ENCODE peak calls at places on chromosomes 5 and 9, in six cellular contexts. T is GM23338, F is breast epithelium, G is H1, H is prostate gland, Y is sigmoid colon. Q is an unnamed sample.

GRCh38 chr9:130128251-130128650 is 44.0 kb upstream of the NCS1 start:
- DNase-seq in T (no peak), F (no peak), G (no peak), H (no peak), Y (no peak), Q (peak; percentile 30)

GRCh38 chr5:123786411-123786810 is 274.4 kb downstream of the CSNK1G3 start:
- DNase-seq in T (no peak), F (no peak), G (no peak), H (no peak), Y (no peak), Q (no peak)

GRCh38 chr9:138058181-138058580 is 180.6 kb downstream of the CACNA1B start:
- DNase-seq in T (no peak), F (peak; percentile 31), G (no peak), H (no peak), Y (peak; percentile 29), Q (no peak)

GRCh38 chr9:38405841-38406240 is 13.3 kb downstream of the ALDH1B1 start:
- DNase-seq in T (no peak), F (no peak), G (no peak), H (no peak), Y (no peak), Q (no peak)

GRCh38 chr9:99109522-99109921 is 4.6 kb downstream of the TGFBR1 start:
- DNase-seq in T (no peak), F (no peak), G (no peak), H (no peak), Y (no peak), Q (no peak)

GRCh38 chr5:95901676-95902646 is 59.7 kb downstream of the ELL2 start:
- DNase-seq in T (no peak), F (no peak), G (no peak), H (no peak), Y (no peak), Q (no peak)

GRCh38 chr9:131854334-131854733 is 114.5 kb upstream of the RAPGEF1 start:
- DNase-seq in T (no peak), F (no peak), G (no peak), H (no peak), Y (peak; percentile 80), Q (no peak)

GRCh38 chr9:115164511-115164974 is 46.6 kb upstream of the TNC start:
- DNase-seq in T (no peak), F (no peak), G (no peak), H (peak; percentile 55), Y (no peak), Q (no peak)

GRCh38 chr9:69027355-69028097 is 8.0 kb upstream of the FXN start:
- DNase-seq in T (peak; percentile 85), F (no peak), G (no peak), H (peak; percentile 23), Y (no peak), Q (no peak)

GRCh38 chr9:19967567-19968459 is 179.0 kb upstream of the SLC24A2 start:
- DNase-seq in T (peak; percentile 80), F (no peak), G (no peak), H (no peak), Y (no peak), Q (no peak)

GRCh38 chr9:103323699-103324098 is 328.6 kb downstream of the CYLC2 start:
- DNase-seq in T (no peak), F (no peak), G (no peak), H (no peak), Y (no peak), Q (no peak)

GRCh38 chr9:133759146-133759900 is 21.2 kb upstream of the SARDH start:
- DNase-seq in T (peak; percentile 74), F (peak; percentile 50), G (peak; percentile 63), H (no peak), Y (peak; percentile 68), Q (peak; percentile 14)

GRCh38 chr5:167934561-167934971 is 356.9 kb upstream of the WWC1 start:
- DNase-seq in T (no peak), F (no peak), G (no peak), H (no peak), Y (peak; percentile 84), Q (no peak)

GRCh38 chr5:167701103-167701502 is 590.3 kb upstream of the WWC1 start:
- DNase-seq in T (no peak), F (no peak), G (no peak), H (no peak), Y (no peak), Q (no peak)

GRCh38 chr9:97307091-97307490 is 368 bp upstream of the CCDC180 start:
- DNase-seq in T (peak; percentile 99), F (peak; percentile 76), G (peak; percentile 97), H (peak; percentile 87), Y (no peak), Q (peak; percentile 68)

GRCh38 chr5:56851258-56851941 is 36.1 kb downstream of the MAP3K1 start:
- DNase-seq in T (no peak), F (no peak), G (no peak), H (no peak), Y (no peak), Q (no peak)

GRCh38 chr9:87336407-87336806 is 161.3 kb upstream of the DAPK1 start:
- DNase-seq in T (peak; percentile 16), F (no peak), G (no peak), H (no peak), Y (no peak), Q (no peak)

GRCh38 chr5:1448511-1449011 is 3.3 kb upstream of the SLC6A3 start:
- DNase-seq in T (no peak), F (no peak), G (peak; percentile 20), H (no peak), Y (no peak), Q (peak; percentile 10)

GRCh38 chr5:180471866-180472265 is 22.3 kb upstream of the CNOT6 start:
- DNase-seq in T (no peak), F (no peak), G (no peak), H (no peak), Y (no peak), Q (peak; percentile 20)

GRCh38 chr5:163757344-163757743 is 251.9 kb downstream of the MAT2B start:
- DNase-seq in T (no peak), F (no peak), G (no peak), H (no peak), Y (no peak), Q (no peak)

GRCh38 chr9:9752722-9753121 is 860.1 kb downstream of the PTPRD start:
- DNase-seq in T (no peak), F (no peak), G (no peak), H (no peak), Y (no peak), Q (no peak)

GRCh38 chr9:27126682-27127081 is 17.7 kb downstream of the TEK start:
- DNase-seq in T (no peak), F (no peak), G (no peak), H (no peak), Y (no peak), Q (no peak)

GRCh38 chr5:135517631-135518030 is 18.1 kb downstream of the NEUROG1 start:
- DNase-seq in T (no peak), F (no peak), G (no peak), H (no peak), Y (no peak), Q (no peak)
- TF ChIP-seq POLR2AphosphoS5 in T (no peak), F (no peak), G (no peak), H (no peak), Y (no peak), Q (no peak)

DNA sequence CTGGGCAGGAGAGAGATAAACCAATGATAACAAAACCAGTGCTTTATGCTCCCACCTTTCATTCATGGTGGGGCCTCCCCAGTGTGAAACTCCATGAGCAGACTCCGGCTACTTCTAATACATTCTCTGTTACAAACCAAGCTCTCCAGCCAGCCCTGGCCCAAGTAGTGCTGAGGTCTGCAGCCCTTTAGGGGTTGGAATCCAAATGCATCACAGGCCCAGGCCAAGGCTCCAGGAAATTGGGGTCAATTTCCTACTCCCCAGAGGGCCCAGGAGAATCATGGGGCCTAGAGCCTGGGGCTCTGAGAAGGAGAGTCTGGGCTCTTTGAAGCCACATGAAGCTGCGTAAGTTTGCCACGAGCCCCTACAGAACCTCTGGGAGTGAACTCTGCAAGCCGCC is 206.4 kb downstream of the PAPPA start:
- DNase-seq in T (no peak), F (no peak), G (no peak), H (no peak), Y (no peak), Q (no peak)
- TF ChIP-seq POLR2AphosphoS5 in T (no peak), F (no peak), G (no peak), H (no peak), Y (no peak), Q (no peak)

DNA sequence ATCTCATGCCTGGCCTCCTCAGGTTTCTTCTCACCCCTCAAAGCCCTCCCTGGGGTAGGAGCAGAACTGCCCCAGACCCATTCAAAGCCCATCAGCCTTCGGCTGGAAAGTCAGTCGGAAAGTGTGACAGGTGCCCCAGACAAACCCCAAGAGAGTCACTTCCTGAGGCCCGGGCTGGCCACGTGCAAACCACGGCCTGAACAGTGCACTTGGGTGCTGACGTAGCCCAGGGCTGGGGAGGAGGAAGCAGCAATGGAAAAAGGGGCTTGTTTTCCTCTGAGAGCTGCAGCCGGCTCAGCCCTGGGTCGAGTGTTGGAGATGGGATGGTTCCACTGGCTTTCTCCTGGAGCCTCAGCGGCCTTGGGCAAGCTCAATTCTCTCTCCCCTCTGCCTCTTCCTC is 6.0 kb upstream of the EGR1 start:
- DNase-seq in T (no peak), F (no peak), G (no peak), H (no peak), Y (no peak), Q (peak; percentile 43)
- TF ChIP-seq POLR2AphosphoS5 in T (no peak), F (no peak), G (no peak), H (no peak), Y (no peak), Q (no peak)

GRCh38 chr9:35054185-35054835 is 18.1 kb downstream of the VCP start:
- DNase-seq in T (no peak), F (no peak), G (no peak), H (no peak), Y (no peak), Q (no peak)

GRCh38 chr9:35048521-35048920 is 23.9 kb downstream of the VCP start:
- DNase-seq in T (no peak), F (no peak), G (no peak), H (no peak), Y (no peak), Q (no peak)

GRCh38 chr9:35056571-35057270 is 15.7 kb downstream of the VCP start:
- DNase-seq in T (no peak), F (no peak), G (no peak), H (no peak), Y (no peak), Q (no peak)

GRCh38 chr9:35054871-35055644 is 17.4 kb downstream of the VCP start:
- DNase-seq in T (no peak), F (no peak), G (no peak), H (no peak), Y (no peak), Q (no peak)

DNA sequence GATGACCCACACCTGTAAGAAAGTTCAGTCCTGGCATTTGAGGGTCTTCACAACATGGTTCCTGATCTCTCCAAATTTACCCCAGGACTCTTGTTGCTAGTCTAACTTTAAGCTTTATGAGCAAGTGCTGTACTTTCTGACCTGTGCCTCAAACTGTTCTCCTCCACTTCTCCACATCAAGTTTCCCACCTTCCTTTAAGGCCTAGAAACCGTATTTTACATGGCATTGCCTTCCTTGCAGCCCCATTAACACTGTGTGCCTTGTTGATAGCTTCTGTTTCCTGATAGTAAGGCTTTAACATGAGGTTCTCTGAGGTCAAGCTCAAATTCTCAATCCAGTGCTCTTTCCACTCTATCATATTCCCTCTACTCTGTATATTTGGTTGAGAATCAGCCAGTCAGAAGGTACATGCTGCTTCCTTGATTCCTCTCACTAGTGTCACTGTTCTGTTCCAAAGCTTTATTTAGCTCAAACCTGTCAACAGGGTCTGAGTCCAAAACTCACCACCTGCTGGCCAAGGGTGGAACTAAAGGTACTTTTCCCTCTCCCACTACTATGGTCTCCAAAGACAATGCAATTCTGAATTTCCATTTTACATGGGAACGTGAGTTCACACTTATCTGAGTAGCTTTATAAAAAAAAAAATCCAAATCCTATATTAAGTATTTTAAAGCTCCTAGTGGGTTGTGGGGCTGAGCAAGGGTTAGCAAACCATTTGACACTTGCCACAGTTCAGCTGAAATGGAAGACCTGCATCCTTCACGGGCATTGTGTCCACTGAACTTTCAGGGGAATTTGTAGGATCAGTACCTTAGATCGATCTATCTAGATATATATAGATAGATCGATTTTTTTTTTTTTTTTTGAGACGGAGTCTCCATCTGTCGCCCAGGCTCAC is 21.1 kb downstream of the VCP start:
- DNase-seq in T (peak; percentile 87), F (no peak), G (peak; percentile 84), H (peak; percentile 23), Y (no peak), Q (peak; percentile 45)
- TF ChIP-seq POLR2AphosphoS5 in T (no peak), F (no peak), G (no peak), H (peak; percentile 60), Y (peak; percentile 22), Q (no peak)

Q was measured in stomach.